ENCODE peak calls at places on chromosomes 5 and 9, in four cellular contexts. One of them, this sample, is unnamed. For H3K4me1, H3K9me3 and H3K36me3, the result is how much of the 10 kb centered on the place peaks cover.

GRCh38 chr9:100598641-100599145 is 20.8 kb downstream of the CAVIN4 start:
- DNase-seq in CD4-positive, alpha-beta memory T cell: peak
- DNase-seq in tibial nerve: peak
- DNase-seq in ovary: peak
- DNase-seq in this sample: peak

GRCh38 chr9:14314929-14315753 is 1.2 kb upstream of the NFIB start:
- DNase-seq in ovary: peak
- DNase-seq in tibial nerve: peak
- DNase-seq in CD4-positive, alpha-beta memory T cell: no peak
- DNase-seq in this sample: peak

GRCh38 chr5:132103380-132103951 is 29.9 kb downstream of the CSF2 start:
- DNase-seq in tibial nerve: peak
- DNase-seq in ovary: peak
- DNase-seq in CD4-positive, alpha-beta memory T cell: peak
- DNase-seq in this sample: peak

GRCh38 chr5:177303925-177304391 is 359 bp downstream of the PRELID1 start:
- DNase-seq in ovary: no peak
- DNase-seq in CD4-positive, alpha-beta memory T cell: no peak
- DNase-seq in tibial nerve: no peak
- DNase-seq in this sample: no peak

GRCh38 chr5:105752801-105753200 is 1917.9 kb downstream of the EFNA5 start:
- DNase-seq in ovary: no peak
- DNase-seq in CD4-positive, alpha-beta memory T cell: no peak
- DNase-seq in tibial nerve: no peak
- DNase-seq in this sample: no peak

GRCh38 chr5:62001640-62002039 is 304.4 kb upstream of the KIF2A start:
- DNase-seq in CD4-positive, alpha-beta memory T cell: no peak
- DNase-seq in ovary: no peak
- DNase-seq in tibial nerve: no peak
- DNase-seq in this sample: no peak

GRCh38 chr5:176596689-176597416 is 13.1 kb downstream of the GPRIN1 start:
- DNase-seq in tibial nerve: no peak
- DNase-seq in CD4-positive, alpha-beta memory T cell: peak
- DNase-seq in ovary: no peak
- DNase-seq in this sample: peak

GRCh38 chr5:51225671-51226419 is 157.4 kb upstream of the ISL1 start:
- DNase-seq in ovary: no peak
- DNase-seq in tibial nerve: no peak
- DNase-seq in CD4-positive, alpha-beta memory T cell: no peak
- DNase-seq in this sample: no peak

GRCh38 chr9:132743886-132744544 is 73.8 kb downstream of the GTF3C4 start:
- DNase-seq in ovary: no peak
- DNase-seq in tibial nerve: no peak
- DNase-seq in CD4-positive, alpha-beta memory T cell: no peak
- DNase-seq in this sample: no peak

GRCh38 chr5:429453-430188 is 13.4 kb upstream of the EXOC3 start:
- DNase-seq in tibial nerve: peak
- DNase-seq in CD4-positive, alpha-beta memory T cell: no peak
- DNase-seq in ovary: no peak
- DNase-seq in this sample: peak

GRCh38 chr5:74430910-74431309 is 209.6 kb downstream of the ENC1 start:
- DNase-seq in ovary: no peak
- DNase-seq in tibial nerve: no peak
- DNase-seq in CD4-positive, alpha-beta memory T cell: no peak
- DNase-seq in this sample: no peak

DNA sequence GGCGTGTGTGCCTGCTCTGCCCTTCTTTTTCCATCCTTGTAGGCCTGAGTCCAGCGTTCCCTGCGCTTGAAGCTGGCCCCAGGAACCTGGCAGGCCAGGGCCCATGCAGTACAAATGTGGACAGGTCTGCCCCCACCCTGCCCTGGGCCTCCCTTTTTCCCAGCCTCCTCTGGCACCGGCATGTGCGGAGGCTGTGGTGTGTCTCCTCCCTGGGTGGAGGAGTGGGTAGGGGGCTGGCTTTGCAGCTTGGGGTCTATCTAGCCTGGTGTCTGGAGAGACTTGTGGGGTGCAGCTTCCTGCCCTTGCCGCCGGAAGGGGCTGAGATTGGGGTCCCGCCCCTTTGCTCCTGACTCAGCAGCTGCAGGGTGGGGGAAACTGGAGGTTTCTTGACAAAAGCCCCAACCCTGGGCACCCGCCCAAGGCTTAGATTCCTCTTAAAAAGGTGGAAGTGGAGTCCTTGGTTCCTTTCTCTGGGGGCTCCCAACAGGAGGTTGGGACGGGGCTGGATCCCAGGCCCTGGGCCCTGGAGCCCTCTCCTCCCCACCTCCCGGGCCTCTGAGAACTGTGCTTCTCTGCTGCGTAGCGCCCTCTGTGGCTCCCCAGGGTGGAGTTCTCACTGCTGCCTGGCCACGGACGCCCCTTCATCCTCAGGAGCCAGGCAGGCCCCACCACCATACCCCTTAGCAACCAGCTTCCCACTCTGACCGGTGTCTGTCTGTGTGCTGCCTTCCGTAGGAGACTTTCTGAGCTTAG is 18.0 kb downstream of the RXRA start:
- DNase-seq in tibial nerve: peak
- DNase-seq in CD4-positive, alpha-beta memory T cell: no peak
- DNase-seq in ovary: no peak
- DNase-seq in this sample: no peak
- H3K4me1 ChIP-seq in tibial nerve: under half
- H3K4me1 ChIP-seq in CD4-positive, alpha-beta memory T cell: under half
- H3K4me1 ChIP-seq in ovary: half or more
- H3K4me1 ChIP-seq in this sample: half or more

GRCh38 chr5:178965465-178966055 is 24.6 kb downstream of the ZNF454 start:
- DNase-seq in tibial nerve: no peak
- DNase-seq in ovary: no peak
- DNase-seq in CD4-positive, alpha-beta memory T cell: no peak
- DNase-seq in this sample: no peak
- H3K9me3 ChIP-seq in tibial nerve: half or more
- H3K9me3 ChIP-seq in ovary: half or more
- H3K9me3 ChIP-seq in CD4-positive, alpha-beta memory T cell: under half
- H3K9me3 ChIP-seq in this sample: half or more

DNA sequence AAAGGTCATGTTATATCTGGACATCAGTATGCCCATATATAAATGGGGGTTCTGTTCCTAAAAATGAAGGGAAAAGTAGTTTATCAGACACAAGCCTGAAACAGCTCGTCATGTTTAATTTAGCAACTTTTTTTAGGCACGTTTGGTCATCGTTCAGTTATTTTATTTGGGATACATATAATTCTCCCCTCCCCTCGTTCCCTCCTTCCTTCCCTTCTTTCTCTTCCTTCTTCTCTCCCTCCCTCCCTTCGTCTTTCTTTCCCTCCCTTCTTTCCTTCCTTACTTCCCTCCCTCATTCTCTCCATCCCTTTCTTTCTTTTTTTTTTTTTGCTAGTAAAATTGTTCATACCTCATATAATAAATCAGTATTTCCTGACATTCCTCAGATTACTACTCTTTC is 3.4 kb downstream of the PPWD1 start:
- DNase-seq in ovary: no peak
- DNase-seq in tibial nerve: no peak
- DNase-seq in CD4-positive, alpha-beta memory T cell: no peak
- DNase-seq in this sample: no peak
- H3K36me3 ChIP-seq in ovary: under half
- H3K36me3 ChIP-seq in tibial nerve: under half
- H3K36me3 ChIP-seq in CD4-positive, alpha-beta memory T cell: under half
- H3K36me3 ChIP-seq in this sample: under half

DNA sequence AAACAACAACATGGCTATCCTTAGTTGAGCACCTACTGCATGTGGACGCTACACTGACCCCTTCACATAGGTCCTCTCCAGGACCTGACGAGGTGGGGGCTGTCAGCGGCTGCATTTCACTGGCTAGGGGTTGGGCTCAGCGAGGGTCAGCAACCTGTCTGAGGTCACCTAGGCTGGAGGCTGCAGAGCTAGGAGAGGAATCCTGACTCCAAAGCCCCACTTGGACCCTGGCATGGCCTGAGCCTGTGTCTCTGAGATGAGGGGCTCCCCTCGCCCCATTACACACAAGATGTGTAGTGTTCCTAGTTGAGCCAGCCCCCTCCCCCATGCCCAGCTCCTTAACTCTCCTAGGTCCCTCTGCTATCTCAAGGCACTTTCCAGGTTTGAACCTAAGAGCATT is 15.6 kb downstream of the CXXC5 start:
- DNase-seq in tibial nerve: no peak
- DNase-seq in CD4-positive, alpha-beta memory T cell: no peak
- DNase-seq in ovary: no peak
- DNase-seq in this sample: no peak
- H3K4me1 ChIP-seq in tibial nerve: under half
- H3K4me1 ChIP-seq in CD4-positive, alpha-beta memory T cell: under half
- H3K4me1 ChIP-seq in ovary: under half
- H3K4me1 ChIP-seq in this sample: under half

GRCh38 chr5:115568668-115569067 is 24.1 kb upstream of the FEM1C start:
- DNase-seq in ovary: no peak
- DNase-seq in tibial nerve: no peak
- DNase-seq in CD4-positive, alpha-beta memory T cell: no peak
- DNase-seq in this sample: no peak
- H3K9me3 ChIP-seq in ovary: under half
- H3K9me3 ChIP-seq in tibial nerve: under half
- H3K9me3 ChIP-seq in CD4-positive, alpha-beta memory T cell: under half
- H3K9me3 ChIP-seq in this sample: under half

DNA sequence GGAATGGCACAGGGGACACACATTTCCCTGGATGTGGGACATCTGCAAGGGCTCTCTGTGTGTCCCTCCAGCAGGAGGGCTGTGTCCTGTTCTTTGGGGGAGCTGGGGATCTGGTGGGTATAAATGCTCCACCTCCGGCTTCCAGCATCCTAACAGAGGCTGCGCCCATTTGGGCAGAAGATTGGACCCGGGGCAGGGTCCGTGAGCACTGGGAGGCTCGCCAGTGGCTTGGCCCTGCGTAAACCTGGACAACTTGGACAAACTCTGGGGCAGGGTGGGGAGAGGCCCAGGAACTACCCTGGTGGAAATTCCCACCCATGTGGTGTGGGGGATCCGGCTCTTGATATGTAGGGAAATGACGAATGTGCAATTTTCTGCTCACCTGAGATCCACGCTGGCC is 80.9 kb downstream of the GADD45G start:
- DNase-seq in tibial nerve: no peak
- DNase-seq in ovary: no peak
- DNase-seq in CD4-positive, alpha-beta memory T cell: no peak
- DNase-seq in this sample: no peak
- H3K36me3 ChIP-seq in tibial nerve: under half
- H3K36me3 ChIP-seq in ovary: under half
- H3K36me3 ChIP-seq in CD4-positive, alpha-beta memory T cell: under half
- H3K36me3 ChIP-seq in this sample: under half

GRCh38 chr5:41337240-41337639 is 123.9 kb upstream of the C6 start:
- DNase-seq in CD4-positive, alpha-beta memory T cell: no peak
- DNase-seq in tibial nerve: no peak
- DNase-seq in ovary: no peak
- DNase-seq in this sample: no peak

GRCh38 chr5:41336471-41336870 is 123.1 kb upstream of the C6 start:
- DNase-seq in tibial nerve: no peak
- DNase-seq in CD4-positive, alpha-beta memory T cell: no peak
- DNase-seq in ovary: no peak
- DNase-seq in this sample: no peak

GRCh38 chr5:41339339-41339738 is 126.0 kb upstream of the C6 start:
- DNase-seq in ovary: no peak
- DNase-seq in tibial nerve: no peak
- DNase-seq in CD4-positive, alpha-beta memory T cell: no peak
- DNase-seq in this sample: no peak

GRCh38 chr5:41338276-41338675 is 124.9 kb upstream of the C6 start:
- DNase-seq in CD4-positive, alpha-beta memory T cell: no peak
- DNase-seq in tibial nerve: no peak
- DNase-seq in ovary: no peak
- DNase-seq in this sample: no peak

DNA sequence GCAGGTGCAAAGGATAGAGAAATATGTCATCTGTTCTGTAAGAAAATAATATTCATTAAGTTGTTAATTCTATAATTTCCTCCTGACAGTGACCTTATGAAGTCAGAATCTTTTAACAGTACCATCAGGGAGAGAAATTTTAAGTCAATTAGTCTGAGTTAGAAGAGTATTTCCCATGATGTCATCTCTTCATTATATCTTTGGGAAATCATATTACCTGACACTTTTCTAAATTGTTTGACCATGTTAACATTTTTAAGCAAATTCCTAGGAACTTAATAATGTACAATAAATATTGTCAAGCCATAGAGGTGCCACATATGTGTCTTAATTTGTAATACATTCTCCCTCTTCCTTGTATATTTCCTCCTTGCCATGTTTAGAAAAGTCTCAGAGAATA is 124.4 kb upstream of the C6 start:
- DNase-seq in ovary: no peak
- DNase-seq in tibial nerve: no peak
- DNase-seq in CD4-positive, alpha-beta memory T cell: no peak
- DNase-seq in this sample: no peak
- H3K4me1 ChIP-seq in ovary: under half
- H3K4me1 ChIP-seq in tibial nerve: under half
- H3K4me1 ChIP-seq in CD4-positive, alpha-beta memory T cell: under half
- H3K4me1 ChIP-seq in this sample: under half

GRCh38 chr9:135165003-135165711 is 77.7 kb downstream of the OLFM1 start:
- DNase-seq in tibial nerve: no peak
- DNase-seq in ovary: no peak
- DNase-seq in CD4-positive, alpha-beta memory T cell: no peak
- DNase-seq in this sample: no peak

GRCh38 chr9:135167356-135167755 is 79.9 kb downstream of the OLFM1 start:
- DNase-seq in CD4-positive, alpha-beta memory T cell: no peak
- DNase-seq in ovary: no peak
- DNase-seq in tibial nerve: no peak
- DNase-seq in this sample: no peak

GRCh38 chr9:135167839-135168378 is 80.4 kb downstream of the OLFM1 start:
- DNase-seq in tibial nerve: no peak
- DNase-seq in CD4-positive, alpha-beta memory T cell: no peak
- DNase-seq in ovary: no peak
- DNase-seq in this sample: no peak

GRCh38 chr9:135165756-135166519 is 78.5 kb downstream of the OLFM1 start:
- DNase-seq in CD4-positive, alpha-beta memory T cell: no peak
- DNase-seq in ovary: no peak
- DNase-seq in tibial nerve: no peak
- DNase-seq in this sample: no peak

DNA sequence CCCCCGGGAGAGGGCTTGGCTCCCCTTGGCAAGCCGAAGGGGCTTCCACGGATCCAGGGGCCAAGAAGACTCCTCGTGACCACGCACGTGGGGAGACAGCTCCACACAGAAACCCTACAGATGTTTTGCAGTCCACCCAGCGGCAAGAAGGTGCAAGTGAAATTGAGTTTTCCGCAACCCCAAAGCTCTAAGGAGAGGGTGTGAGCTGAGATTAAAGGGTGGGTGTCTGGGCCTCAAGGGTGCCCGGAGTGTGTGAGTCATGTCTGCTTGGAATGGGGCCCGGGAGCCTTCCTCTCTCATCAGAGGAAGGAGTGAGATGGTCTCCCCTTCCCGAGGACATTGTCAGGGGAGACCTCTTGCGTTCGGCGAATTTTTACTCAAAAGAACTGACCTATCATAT is 79.1 kb downstream of the OLFM1 start:
- DNase-seq in tibial nerve: no peak
- DNase-seq in CD4-positive, alpha-beta memory T cell: no peak
- DNase-seq in ovary: no peak
- DNase-seq in this sample: no peak
- H3K9me3 ChIP-seq in tibial nerve: under half
- H3K9me3 ChIP-seq in CD4-positive, alpha-beta memory T cell: under half
- H3K9me3 ChIP-seq in ovary: under half
- H3K9me3 ChIP-seq in this sample: under half